ENCODE peak calls at places on chromosome 20, in ten cellular contexts. One of them, this sample, is unnamed.

GRCh38 chr20:24587384-24588046 is 118.1 kb downstream of the SYNDIG1 start:
- DNase-seq in lower lobe of right lung: no peak
- DNase-seq in GM12878: no peak
- DNase-seq in cardiac muscle cell: no peak
- DNase-seq in astrocyte of the cerebellum: no peak
- DNase-seq in A673: no peak
- DNase-seq in astrocyte: no peak
- DNase-seq in glutamatergic neuron: peak
- DNase-seq in fibroblast of the aortic adventitia: no peak
- DNase-seq in endodermal cell: peak
- DNase-seq in this sample: no peak

GRCh38 chr20:11267131-11267761 is 593.4 kb upstream of the JAG1 start:
- DNase-seq in fibroblast of the aortic adventitia: peak
- DNase-seq in GM12878: peak
- DNase-seq in astrocyte: peak
- DNase-seq in A673: peak
- DNase-seq in cardiac muscle cell: peak
- DNase-seq in glutamatergic neuron: no peak
- DNase-seq in endodermal cell: peak
- DNase-seq in astrocyte of the cerebellum: peak
- DNase-seq in lower lobe of right lung: no peak
- DNase-seq in this sample: no peak

GRCh38 chr20:58710481-58711265 is 18.1 kb downstream of the NPEPL1 start:
- DNase-seq in cardiac muscle cell: no peak
- DNase-seq in A673: no peak
- DNase-seq in astrocyte: no peak
- DNase-seq in endodermal cell: peak
- DNase-seq in lower lobe of right lung: no peak
- DNase-seq in fibroblast of the aortic adventitia: no peak
- DNase-seq in astrocyte of the cerebellum: no peak
- DNase-seq in GM12878: no peak
- DNase-seq in glutamatergic neuron: peak
- DNase-seq in this sample: peak

GRCh38 chr20:25863536-25864325 is 167.1 kb upstream of the ZNF337 start:
- DNase-seq in astrocyte of the cerebellum: no peak
- DNase-seq in lower lobe of right lung: peak
- DNase-seq in cardiac muscle cell: peak
- DNase-seq in astrocyte: no peak
- DNase-seq in endodermal cell: peak
- DNase-seq in glutamatergic neuron: peak
- DNase-seq in fibroblast of the aortic adventitia: no peak
- DNase-seq in A673: no peak
- DNase-seq in GM12878: no peak
- DNase-seq in this sample: peak

GRCh38 chr20:47509685-47510084 is 8.0 kb downstream of the NCOA3 start:
- DNase-seq in A673: no peak
- DNase-seq in cardiac muscle cell: no peak
- DNase-seq in GM12878: no peak
- DNase-seq in fibroblast of the aortic adventitia: no peak
- DNase-seq in lower lobe of right lung: no peak
- DNase-seq in glutamatergic neuron: no peak
- DNase-seq in astrocyte of the cerebellum: no peak
- DNase-seq in astrocyte: no peak
- DNase-seq in endodermal cell: no peak
- DNase-seq in this sample: no peak

GRCh38 chr20:6519556-6519955 is 247.9 kb upstream of the BMP2 start:
- DNase-seq in astrocyte of the cerebellum: peak
- DNase-seq in GM12878: no peak
- DNase-seq in cardiac muscle cell: no peak
- DNase-seq in endodermal cell: no peak
- DNase-seq in fibroblast of the aortic adventitia: peak
- DNase-seq in A673: no peak
- DNase-seq in lower lobe of right lung: no peak
- DNase-seq in glutamatergic neuron: no peak
- DNase-seq in astrocyte: peak
- DNase-seq in this sample: no peak

GRCh38 chr20:58839474-58839874 is 11.2 kb downstream of the GNAS-AS1 start:
- DNase-seq in fibroblast of the aortic adventitia: peak
- DNase-seq in endodermal cell: peak
- DNase-seq in astrocyte of the cerebellum: no peak
- DNase-seq in cardiac muscle cell: peak
- DNase-seq in GM12878: no peak
- DNase-seq in astrocyte: no peak
- DNase-seq in lower lobe of right lung: no peak
- DNase-seq in glutamatergic neuron: peak
- DNase-seq in A673: peak
- DNase-seq in this sample: no peak

GRCh38 chr20:39268566-39268965 is 306.4 kb downstream of the DHX35 start:
- DNase-seq in cardiac muscle cell: no peak
- DNase-seq in astrocyte: no peak
- DNase-seq in endodermal cell: peak
- DNase-seq in lower lobe of right lung: no peak
- DNase-seq in glutamatergic neuron: no peak
- DNase-seq in A673: no peak
- DNase-seq in GM12878: no peak
- DNase-seq in fibroblast of the aortic adventitia: no peak
- DNase-seq in astrocyte of the cerebellum: no peak
- DNase-seq in this sample: no peak

GRCh38 chr20:43925215-43925614 is 10.6 kb downstream of the TOX2 start:
- DNase-seq in astrocyte of the cerebellum: no peak
- DNase-seq in astrocyte: no peak
- DNase-seq in cardiac muscle cell: no peak
- DNase-seq in endodermal cell: no peak
- DNase-seq in GM12878: peak
- DNase-seq in lower lobe of right lung: no peak
- DNase-seq in fibroblast of the aortic adventitia: no peak
- DNase-seq in glutamatergic neuron: no peak
- DNase-seq in A673: peak
- DNase-seq in this sample: no peak

GRCh38 chr20:10985536-10985935 is 311.7 kb upstream of the JAG1 start:
- DNase-seq in astrocyte of the cerebellum: peak
- DNase-seq in fibroblast of the aortic adventitia: peak
- DNase-seq in A673: no peak
- DNase-seq in GM12878: no peak
- DNase-seq in endodermal cell: no peak
- DNase-seq in glutamatergic neuron: no peak
- DNase-seq in cardiac muscle cell: no peak
- DNase-seq in lower lobe of right lung: no peak
- DNase-seq in astrocyte: peak
- DNase-seq in this sample: no peak

GRCh38 chr20:271528-271927 is 14.0 kb downstream of the DEFB132 start:
- DNase-seq in astrocyte: no peak
- DNase-seq in glutamatergic neuron: no peak
- DNase-seq in endodermal cell: no peak
- DNase-seq in astrocyte of the cerebellum: no peak
- DNase-seq in lower lobe of right lung: no peak
- DNase-seq in A673: no peak
- DNase-seq in GM12878: no peak
- DNase-seq in cardiac muscle cell: no peak
- DNase-seq in fibroblast of the aortic adventitia: no peak
- DNase-seq in this sample: no peak

GRCh38 chr20:39903806-39904205 is 785.2 kb downstream of the MAFB start:
- DNase-seq in cardiac muscle cell: no peak
- DNase-seq in glutamatergic neuron: no peak
- DNase-seq in lower lobe of right lung: no peak
- DNase-seq in endodermal cell: no peak
- DNase-seq in GM12878: no peak
- DNase-seq in astrocyte: no peak
- DNase-seq in astrocyte of the cerebellum: no peak
- DNase-seq in A673: no peak
- DNase-seq in fibroblast of the aortic adventitia: no peak
- DNase-seq in this sample: no peak

GRCh38 chr20:36144336-36144735 is 10.2 kb upstream of the EPB41L1 start:
- DNase-seq in cardiac muscle cell: no peak
- DNase-seq in fibroblast of the aortic adventitia: no peak
- DNase-seq in astrocyte: no peak
- DNase-seq in GM12878: no peak
- DNase-seq in lower lobe of right lung: no peak
- DNase-seq in astrocyte of the cerebellum: no peak
- DNase-seq in endodermal cell: peak
- DNase-seq in A673: no peak
- DNase-seq in glutamatergic neuron: no peak
- DNase-seq in this sample: no peak

GRCh38 chr20:36145877-36146707 is 8.4 kb upstream of the EPB41L1 start:
- DNase-seq in fibroblast of the aortic adventitia: peak
- DNase-seq in astrocyte: peak
- DNase-seq in lower lobe of right lung: no peak
- DNase-seq in glutamatergic neuron: no peak
- DNase-seq in GM12878: no peak
- DNase-seq in astrocyte of the cerebellum: no peak
- DNase-seq in A673: no peak
- DNase-seq in cardiac muscle cell: peak
- DNase-seq in endodermal cell: peak
- DNase-seq in this sample: no peak

GRCh38 chr20:36135821-36136220 is 18.7 kb upstream of the EPB41L1 start:
- DNase-seq in A673: no peak
- DNase-seq in astrocyte of the cerebellum: no peak
- DNase-seq in endodermal cell: no peak
- DNase-seq in cardiac muscle cell: no peak
- DNase-seq in lower lobe of right lung: no peak
- DNase-seq in astrocyte: no peak
- DNase-seq in fibroblast of the aortic adventitia: no peak
- DNase-seq in GM12878: no peak
- DNase-seq in glutamatergic neuron: no peak
- DNase-seq in this sample: no peak

GRCh38 chr20:36141310-36141709 is 13.2 kb upstream of the EPB41L1 start:
- DNase-seq in GM12878: no peak
- DNase-seq in lower lobe of right lung: no peak
- DNase-seq in fibroblast of the aortic adventitia: no peak
- DNase-seq in glutamatergic neuron: no peak
- DNase-seq in astrocyte: no peak
- DNase-seq in endodermal cell: peak
- DNase-seq in A673: no peak
- DNase-seq in astrocyte of the cerebellum: no peak
- DNase-seq in cardiac muscle cell: no peak
- DNase-seq in this sample: no peak
- TF ChIP-seq CTCF in GM12878: no peak
- TF ChIP-seq CTCF in lower lobe of right lung: no peak
- TF ChIP-seq CTCF in fibroblast of the aortic adventitia: no peak
- TF ChIP-seq CTCF in glutamatergic neuron: no peak
- TF ChIP-seq CTCF in astrocyte: no peak
- TF ChIP-seq CTCF in endodermal cell: peak
- TF ChIP-seq CTCF in A673: peak
- TF ChIP-seq CTCF in astrocyte of the cerebellum: no peak
- TF ChIP-seq CTCF in cardiac muscle cell: no peak
- TF ChIP-seq CTCF in this sample: no peak

DNA sequence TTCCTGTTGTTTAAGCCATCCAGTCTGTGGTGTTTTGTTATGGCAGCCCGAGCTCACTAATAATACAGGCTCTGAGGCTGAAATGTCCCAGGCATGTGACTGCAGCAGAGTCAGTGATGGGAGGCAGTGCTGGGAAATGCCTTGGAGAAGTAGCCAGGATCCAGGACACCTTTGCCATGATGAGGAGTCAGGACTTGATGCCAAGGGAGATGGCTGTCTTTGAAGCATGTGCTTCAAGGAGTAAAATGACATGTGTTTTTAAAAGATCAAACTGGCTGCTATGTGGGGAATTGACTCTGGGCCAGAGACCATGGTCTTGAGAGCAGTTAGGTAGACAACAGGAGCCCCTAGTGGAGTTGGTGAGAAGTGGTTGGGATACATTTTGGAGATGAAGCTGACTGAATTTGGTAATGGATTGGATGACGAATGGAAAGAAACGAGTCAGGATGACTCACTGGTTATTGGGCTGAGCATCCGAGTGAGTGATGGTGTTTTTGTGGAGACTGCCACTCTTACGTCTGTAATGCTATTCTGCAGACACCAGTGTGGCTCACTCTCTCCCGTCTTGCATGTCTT is 322.2 kb downstream of the PLCB1 start:
- DNase-seq in cardiac muscle cell: peak
- DNase-seq in A673: peak
- DNase-seq in astrocyte: peak
- DNase-seq in endodermal cell: peak
- DNase-seq in fibroblast of the aortic adventitia: peak
- DNase-seq in GM12878: peak
- DNase-seq in glutamatergic neuron: no peak
- DNase-seq in astrocyte of the cerebellum: peak
- DNase-seq in lower lobe of right lung: no peak
- DNase-seq in this sample: no peak
- TF ChIP-seq CTCF in cardiac muscle cell: peak
- TF ChIP-seq CTCF in A673: peak
- TF ChIP-seq CTCF in astrocyte: peak
- TF ChIP-seq CTCF in endodermal cell: peak
- TF ChIP-seq CTCF in fibroblast of the aortic adventitia: peak
- TF ChIP-seq CTCF in GM12878: peak
- TF ChIP-seq CTCF in glutamatergic neuron: peak
- TF ChIP-seq CTCF in astrocyte of the cerebellum: peak
- TF ChIP-seq CTCF in lower lobe of right lung: peak
- TF ChIP-seq CTCF in this sample: peak

DNA sequence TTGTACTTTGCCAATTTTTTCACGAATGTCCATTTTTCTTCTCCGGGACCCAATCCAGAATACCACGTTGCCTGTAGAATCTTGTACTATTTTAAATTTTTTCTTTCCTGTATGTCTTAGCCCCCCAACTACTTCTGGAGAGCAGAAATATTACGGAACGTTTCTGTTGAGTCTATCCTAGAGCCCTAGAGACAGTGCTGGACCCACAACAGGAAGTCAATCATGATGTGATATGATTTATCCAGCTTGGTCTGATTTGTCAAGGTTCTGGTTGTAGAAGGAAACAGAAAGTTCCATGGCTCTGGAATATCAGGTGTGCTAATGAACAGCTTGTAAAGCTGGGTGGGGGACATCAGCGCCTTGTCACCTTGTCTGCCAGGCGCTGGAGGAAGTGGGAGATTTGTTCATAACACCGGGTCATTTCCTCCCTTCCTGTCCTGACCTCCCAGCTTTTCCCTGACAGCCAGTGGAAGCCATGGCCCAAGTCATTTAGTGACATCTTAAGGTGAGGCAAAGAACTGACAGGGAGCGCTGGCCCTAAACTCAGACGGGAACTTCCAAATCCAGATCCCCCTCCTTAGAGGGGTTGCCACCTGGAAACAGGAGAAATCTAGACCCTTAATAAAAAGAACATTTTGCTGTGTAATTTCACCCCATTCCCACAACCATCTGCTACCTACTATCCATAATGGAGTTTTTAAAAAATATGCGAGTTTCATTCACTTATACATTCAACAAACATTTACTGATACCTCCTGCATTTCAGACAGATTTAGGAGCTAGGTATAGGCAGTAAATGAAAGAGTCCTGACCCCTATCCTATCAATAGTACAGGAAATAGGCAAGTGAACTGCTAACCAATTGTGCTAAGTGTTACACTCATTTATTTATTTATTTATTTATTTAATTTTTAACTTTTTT is 130.5 kb downstream of the ZFP64 start:
- DNase-seq in glutamatergic neuron: no peak
- DNase-seq in astrocyte: no peak
- DNase-seq in fibroblast of the aortic adventitia: peak
- DNase-seq in GM12878: no peak
- DNase-seq in A673: peak
- DNase-seq in cardiac muscle cell: peak
- DNase-seq in lower lobe of right lung: no peak
- DNase-seq in astrocyte of the cerebellum: no peak
- DNase-seq in endodermal cell: peak
- DNase-seq in this sample: no peak
- TF ChIP-seq CTCF in glutamatergic neuron: no peak
- TF ChIP-seq CTCF in astrocyte: no peak
- TF ChIP-seq CTCF in fibroblast of the aortic adventitia: peak
- TF ChIP-seq CTCF in GM12878: no peak
- TF ChIP-seq CTCF in A673: peak
- TF ChIP-seq CTCF in cardiac muscle cell: peak
- TF ChIP-seq CTCF in lower lobe of right lung: peak
- TF ChIP-seq CTCF in astrocyte of the cerebellum: peak
- TF ChIP-seq CTCF in endodermal cell: peak
- TF ChIP-seq CTCF in this sample: peak

GRCh38 chr20:63215101-63216040 is 560 bp downstream of the YTHDF1 start:
- DNase-seq in lower lobe of right lung: no peak
- DNase-seq in endodermal cell: peak
- DNase-seq in glutamatergic neuron: peak
- DNase-seq in fibroblast of the aortic adventitia: peak
- DNase-seq in astrocyte: peak
- DNase-seq in astrocyte of the cerebellum: peak
- DNase-seq in cardiac muscle cell: peak
- DNase-seq in GM12878: no peak
- DNase-seq in A673: peak
- DNase-seq in this sample: no peak
- TF ChIP-seq CTCF in lower lobe of right lung: no peak
- TF ChIP-seq CTCF in endodermal cell: peak
- TF ChIP-seq CTCF in glutamatergic neuron: peak
- TF ChIP-seq CTCF in fibroblast of the aortic adventitia: peak
- TF ChIP-seq CTCF in astrocyte: peak
- TF ChIP-seq CTCF in astrocyte of the cerebellum: peak
- TF ChIP-seq CTCF in cardiac muscle cell: peak
- TF ChIP-seq CTCF in GM12878: peak
- TF ChIP-seq CTCF in A673: peak
- TF ChIP-seq CTCF in this sample: peak

This sample was measured in chondrocyte.